ENCODE peak calls at places on chromosome 9, in six cellular contexts. G is mesenchymal stem cell, H is H7, K is transverse colon, R is thoracic aorta, L is neuronal stem cell. Z is an unnamed sample.
A peak's percentile ranks its signal among the peaks of the same experiment; 100 is the strongest.

GRCh38 chr9:82665324-82665723 is 397.6 kb downstream of the RASEF start:
- DNase-seq in G (no peak), H (no peak), K (no peak), R (no peak), L (no peak), Z (no peak)

GRCh38 chr9:34689512-34689911 is 1.6 kb downstream of the CCL19 start:
- DNase-seq in G (no peak), H (no peak), K (no peak), R (no peak), L (no peak), Z (no peak)

GRCh38 chr9:117204971-117205370 is 209.9 kb downstream of the ASTN2 start:
- DNase-seq in G (peak; percentile 43), H (no peak), K (no peak), R (no peak), L (no peak), Z (no peak)

GRCh38 chr9:69549310-69550202 is 122.6 kb downstream of the APBA1 start:
- DNase-seq in G (peak; percentile 54), H (peak; percentile 41), K (no peak), R (no peak), L (no peak), Z (no peak)

GRCh38 chr9:69120380-69121154 is 53.5 kb upstream of the TJP2 start:
- DNase-seq in G (no peak), H (peak; percentile 93), K (peak; percentile 95), R (no peak), L (peak; percentile 27), Z (peak; percentile 65)

GRCh38 chr9:123872710-123873109 is 57.2 kb downstream of the DENND1A start:
- DNase-seq in G (no peak), H (no peak), K (no peak), R (no peak), L (no peak), Z (no peak)

GRCh38 chr9:134662143-134662876 is 20.7 kb downstream of the COL5A1 start:
- DNase-seq in G (peak; percentile 98), H (no peak), K (peak; percentile 51), R (peak; percentile 37), L (no peak), Z (no peak)

GRCh38 chr9:124040935-124041816 is 29.6 kb downstream of the LHX2 start:
- DNase-seq in G (no peak), H (peak; percentile 97), K (peak; percentile 58), R (no peak), L (no peak), Z (no peak)

GRCh38 chr9:69758981-69759477 is 782 bp downstream of the PTAR1 start:
- DNase-seq in G (peak; percentile 50), H (no peak), K (no peak), R (no peak), L (peak; percentile 12), Z (no peak)

GRCh38 chr9:68546596-68547390 is 6.1 kb upstream of the TMEM252 start:
- DNase-seq in G (peak; percentile 28), H (no peak), K (no peak), R (no peak), L (no peak), Z (no peak)

GRCh38 chr9:3173374-3173773 is 329.5 kb upstream of the PUM3 start:
- DNase-seq in G (no peak), H (no peak), K (no peak), R (no peak), L (no peak), Z (no peak)
- H3K36me3 ChIP-seq in G (no peaks in the 10 kb centered on the region), H (no peaks in the 10 kb centered on the region), K (no peaks in the 10 kb centered on the region), R (no peaks in the 10 kb centered on the region), L (no peaks in the 10 kb centered on the region), Z (no peaks in the 10 kb centered on the region)

DNA sequence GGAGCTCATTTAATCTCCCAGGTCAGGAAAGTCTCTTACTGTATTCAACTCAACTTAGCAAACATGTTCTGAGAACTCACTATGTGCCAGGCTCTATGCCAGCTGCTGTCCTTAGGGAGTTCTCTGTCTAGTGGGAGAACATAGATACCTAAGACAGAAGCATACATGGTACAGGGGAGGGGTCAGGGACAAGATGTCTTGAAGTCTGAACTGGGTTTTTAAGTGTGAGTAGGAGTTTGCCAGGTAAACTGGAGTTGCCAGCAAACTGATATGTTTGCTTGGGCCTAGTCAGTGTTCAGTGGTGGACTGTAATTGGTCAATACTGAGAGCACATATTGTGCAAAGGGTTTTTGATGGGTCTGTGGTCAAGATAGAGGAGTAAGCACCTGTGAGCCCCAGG is 18.3 kb upstream of the GLE1 start:
- DNase-seq in G (no peak), H (no peak), K (no peak), R (no peak), L (no peak), Z (no peak)
- H3K36me3 ChIP-seq in G (peaks cover 56% of the 10 kb centered on the region), H (peaks cover 7% of the 10 kb centered on the region), K (peaks cover 8% of the 10 kb centered on the region), R (peaks cover 52% of the 10 kb centered on the region), L (peaks cover 33% of the 10 kb centered on the region), Z (peaks cover 57% of the 10 kb centered on the region)

DNA sequence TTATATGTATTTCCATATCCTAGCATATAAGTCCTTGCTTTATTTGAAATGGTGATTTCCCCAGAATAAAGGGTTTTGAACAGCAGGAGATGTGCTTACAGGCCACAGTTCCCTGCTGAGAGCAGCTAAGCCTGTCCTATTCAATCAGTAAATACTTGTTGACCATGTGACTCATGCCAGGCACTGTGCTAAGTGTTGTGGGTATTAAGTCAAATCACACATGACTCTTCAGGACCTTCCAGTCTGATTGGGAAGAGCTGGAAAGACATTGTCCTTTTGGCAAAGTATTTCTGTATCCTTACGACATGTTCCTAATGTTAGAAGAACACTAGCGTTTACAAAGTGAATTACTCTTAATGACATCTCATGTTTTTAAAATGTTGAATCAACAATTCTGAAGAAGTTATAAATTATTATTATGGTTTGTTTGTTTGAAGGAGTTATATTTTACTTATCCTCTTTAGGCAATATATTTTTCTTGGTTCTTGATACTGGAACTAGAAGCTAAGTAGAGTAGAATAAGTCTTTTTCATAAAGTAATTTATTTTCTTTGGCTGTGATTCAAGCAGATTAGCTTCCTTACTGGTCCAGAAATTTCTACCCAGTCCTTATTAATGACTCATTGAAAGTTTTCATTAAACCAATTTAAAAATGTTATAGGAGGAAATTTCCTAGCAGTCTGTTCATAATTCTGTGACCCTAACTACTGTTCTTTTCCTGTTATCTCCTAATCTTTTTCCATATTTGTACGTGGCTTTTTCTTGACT is 82.1 kb downstream of the GAPVD1 start:
- DNase-seq in G (peak; percentile 59), H (peak; percentile 65), K (no peak), R (no peak), L (peak; percentile 57), Z (no peak)
- H3K36me3 ChIP-seq in G (peaks cover 23% of the 10 kb centered on the region), H (peaks cover 5% of the 10 kb centered on the region), K (peaks cover 27% of the 10 kb centered on the region), R (peaks cover 27% of the 10 kb centered on the region), L (peaks cover 12% of the 10 kb centered on the region), Z (peaks cover 26% of the 10 kb centered on the region)

DNA sequence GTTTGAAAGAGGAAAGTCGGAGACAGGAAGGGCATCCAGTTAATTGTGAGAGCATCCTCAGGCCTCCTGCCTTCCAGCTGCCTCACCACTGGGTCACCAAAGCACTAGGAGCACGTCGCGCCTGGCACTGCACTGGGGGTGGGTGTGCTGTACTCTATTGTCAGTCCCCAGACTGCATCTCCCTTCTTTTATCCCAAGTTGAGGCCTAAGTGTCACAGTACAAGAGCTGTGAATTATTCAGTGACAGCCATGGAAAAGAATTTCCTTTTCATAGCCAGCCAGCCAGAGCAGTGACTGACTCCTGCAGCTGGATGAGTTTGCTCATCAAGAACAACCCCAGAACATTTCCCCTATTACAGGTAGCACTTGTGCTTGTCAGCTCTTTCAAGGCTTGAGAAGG is 16.3 kb downstream of the CLTA start:
- DNase-seq in G (peak; percentile 44), H (no peak), K (no peak), R (no peak), L (no peak), Z (no peak)
- H3K36me3 ChIP-seq in G (peaks cover 54% of the 10 kb centered on the region), H (peaks cover 55% of the 10 kb centered on the region), K (peaks cover 53% of the 10 kb centered on the region), R (peaks cover 45% of the 10 kb centered on the region), L (peaks cover 60% of the 10 kb centered on the region), Z (peaks cover 95% of the 10 kb centered on the region)

DNA sequence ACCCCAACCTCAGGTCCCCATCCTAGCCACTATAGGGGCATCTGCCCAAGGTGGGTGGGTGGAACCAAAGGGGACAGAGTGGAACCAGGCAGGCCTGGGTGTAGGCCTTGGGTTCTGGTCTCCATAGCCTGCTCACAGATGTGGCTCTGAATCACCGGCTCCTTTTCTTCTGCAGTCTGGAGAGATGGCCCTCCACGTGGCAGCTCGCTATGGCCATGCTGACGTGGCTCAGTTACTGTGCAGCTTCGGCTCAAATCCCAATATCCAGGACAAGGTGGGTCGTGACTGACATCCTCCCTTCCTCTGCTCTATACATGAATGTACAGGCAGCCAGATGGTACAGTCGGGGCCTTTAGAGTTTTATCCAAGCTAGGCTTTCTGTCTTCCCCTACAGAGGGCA is 77.3 kb upstream of the CTSL start:
- DNase-seq in G (no peak), H (no peak), K (no peak), R (no peak), L (no peak), Z (no peak)
- H3K36me3 ChIP-seq in G (peaks cover 40% of the 10 kb centered on the region), H (peaks cover 29% of the 10 kb centered on the region), K (no peaks in the 10 kb centered on the region), R (no peaks in the 10 kb centered on the region), L (peaks cover 26% of the 10 kb centered on the region), Z (no peaks in the 10 kb centered on the region)

GRCh38 chr9:136474021-136474640 is 8.7 kb downstream of the SEC16A start:
- DNase-seq in G (no peak), H (no peak), K (no peak), R (no peak), L (no peak), Z (no peak)
- H3K36me3 ChIP-seq in G (peaks cover 94% of the 10 kb centered on the region), H (peaks cover 71% of the 10 kb centered on the region), K (peaks cover 38% of the 10 kb centered on the region), R (peaks cover 71% of the 10 kb centered on the region), L (peaks cover 77% of the 10 kb centered on the region), Z (peaks cover 85% of the 10 kb centered on the region)

GRCh38 chr9:97668485-97668884 is 28.7 kb downstream of the XPA start:
- DNase-seq in G (no peak), H (no peak), K (no peak), R (no peak), L (no peak), Z (no peak)
- H3K36me3 ChIP-seq in G (peaks cover 21% of the 10 kb centered on the region), H (peaks cover 53% of the 10 kb centered on the region), K (peaks cover 78% of the 10 kb centered on the region), R (peaks cover 62% of the 10 kb centered on the region), L (peaks cover 32% of the 10 kb centered on the region), Z (peaks cover 73% of the 10 kb centered on the region)

GRCh38 chr9:129633207-129633606 is 7.2 kb downstream of the NTMT1 start:
- DNase-seq in G (no peak), H (no peak), K (no peak), R (no peak), L (no peak), Z (no peak)
- H3K36me3 ChIP-seq in G (peaks cover 71% of the 10 kb centered on the region), H (peaks cover 28% of the 10 kb centered on the region), K (peaks cover 17% of the 10 kb centered on the region), R (peaks cover 41% of the 10 kb centered on the region), L (peaks cover 50% of the 10 kb centered on the region), Z (peaks cover 49% of the 10 kb centered on the region)

DNA sequence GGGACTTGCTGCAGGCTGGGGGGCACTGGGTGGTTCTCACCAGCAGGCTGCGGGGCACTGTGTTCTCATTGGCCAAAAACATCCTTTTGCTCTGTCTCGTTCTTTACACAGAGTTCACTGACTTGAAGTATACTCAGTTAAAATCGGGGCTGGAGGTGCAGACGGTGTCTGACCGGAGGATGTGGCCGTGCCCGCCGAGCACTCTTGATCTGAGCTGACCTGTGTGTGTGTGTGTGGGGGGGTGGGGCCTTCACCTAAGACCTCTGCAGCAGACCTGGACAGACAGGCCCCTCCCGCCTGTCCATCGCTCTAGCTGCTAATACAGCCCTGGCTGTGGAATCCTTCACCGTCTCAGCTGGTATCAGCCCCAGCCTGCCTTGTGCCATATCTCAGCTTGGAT is 7.1 kb downstream of the TOR1B start:
- DNase-seq in G (no peak), H (no peak), K (no peak), R (no peak), L (no peak), Z (no peak)
- H3K36me3 ChIP-seq in G (peaks cover 52% of the 10 kb centered on the region), H (peaks cover 7% of the 10 kb centered on the region), K (peaks cover 4% of the 10 kb centered on the region), R (peaks cover 16% of the 10 kb centered on the region), L (peaks cover 26% of the 10 kb centered on the region), Z (peaks cover 50% of the 10 kb centered on the region)